ENCODE peak calls at places on chromosomes 12 and 14, in eight cellular contexts. V is A549, I is HCT116, Q is activated B cell treated with CpG ODN at 0.5 μM for 24 hours, M is GM10248, R is AG09309, E is fibroblast of lung, J is H1. U is an unnamed sample.

GRCh38 chr14:99181246-99181645 is 90.8 kb downstream of the BCL11B start:
- DNase-seq in R (no peak), E (no peak), V (no peak), I (no peak), J (no peak), Q (no peak), M (no peak), U (no peak)

GRCh38 chr14:36173161-36173560 is 3.4 kb downstream of the PTCSC3 start:
- DNase-seq in M (no peak), Q (no peak), E (no peak), I (no peak), R (no peak), V (no peak), J (no peak), U (no peak)

GRCh38 chr12:18158774-18159557 is 69.0 kb upstream of the RERGL start:
- DNase-seq in V (peak; percentile 13), Q (no peak), R (no peak), E (peak; percentile 47), J (no peak), M (peak; percentile 3), I (no peak), U (no peak)

GRCh38 chr12:130041983-130042812 is 120.1 kb upstream of the FZD10 start:
- DNase-seq in E (no peak), J (no peak), M (no peak), V (peak; percentile 22), Q (no peak), R (no peak), I (no peak), U (peak; percentile 64)

GRCh38 chr14:104389326-104390220 is 190.0 kb upstream of the C14orf180 start:
- DNase-seq in Q (no peak), V (no peak), E (no peak), J (no peak), M (no peak), I (no peak), R (no peak), U (no peak)

GRCh38 chr12:122499991-122500684 is 594 bp downstream of the ZCCHC8 start:
- DNase-seq in E (peak; percentile 80), J (no peak), Q (no peak), I (peak; percentile 16), R (peak; percentile 16), V (peak; percentile 48), M (peak; percentile 41), U (peak; percentile 66)

GRCh38 chr14:35046751-35047536 is 872 bp downstream of the FAM177A1 start:
- DNase-seq in I (no peak), E (no peak), J (no peak), R (no peak), M (peak; percentile 52), V (peak; percentile 51), Q (no peak), U (no peak)

GRCh38 chr14:53516261-53516774 is 363.2 kb upstream of the DDHD1 start:
- DNase-seq in J (no peak), V (no peak), E (peak; percentile 87), Q (no peak), I (no peak), M (no peak), R (peak; percentile 80), U (no peak)

GRCh38 chr14:92456215-92457017 is 57.2 kb upstream of the RIN3 start:
- DNase-seq in I (peak; percentile 50), V (peak; percentile 53), R (no peak), M (peak; percentile 77), Q (no peak), J (peak; percentile 51), E (peak; percentile 75), U (peak; percentile 83)

GRCh38 chr12:12839886-12840285 is 26.7 kb downstream of the DDX47 start:
- DNase-seq in I (peak; percentile 90), E (peak; percentile 76), Q (no peak), M (no peak), V (peak; percentile 67), R (peak; percentile 57), J (no peak), U (no peak)

GRCh38 chr12:68611094-68611818 is 557 bp downstream of the RAP1B start:
- DNase-seq in E (peak; percentile 78), Q (peak; percentile 51), V (peak; percentile 18), M (peak; percentile 50), I (no peak), R (no peak), J (no peak), U (peak; percentile 80)
- TF ChIP-seq CTCF in E (no peak), Q (no peak), V (no peak), M (no peak), I (no peak), R (no peak), J (no peak), U (no peak)

GRCh38 chr12:98422809-98423208 is 92.6 kb upstream of the TMPO start:
- DNase-seq in J (no peak), Q (no peak), V (no peak), I (no peak), E (no peak), R (no peak), M (no peak), U (no peak)
- TF ChIP-seq CTCF in J (peak; percentile 65), Q (no peak), V (peak; percentile 32), I (peak; percentile 74), E (no peak), R (peak; percentile 38), M (no peak), U (no peak)

GRCh38 chr14:33676135-33676566 is 274.7 kb downstream of the EGLN3 start:
- DNase-seq in J (peak; percentile 36), V (peak; percentile 24), M (no peak), Q (no peak), I (peak; percentile 16), E (peak; percentile 54), R (no peak), U (peak; percentile 49)
- TF ChIP-seq CTCF in J (peak; percentile 73), V (peak; percentile 9), M (no peak), Q (no peak), I (peak; percentile 54), E (peak; percentile 28), R (peak; percentile 56), U (no peak)

GRCh38 chr14:102297436-102298170 is 7.4 kb downstream of the MOK start:
- DNase-seq in J (no peak), M (no peak), Q (no peak), E (no peak), V (no peak), I (no peak), R (no peak), U (no peak)

GRCh38 chr14:102293784-102294183 is 11.2 kb downstream of the MOK start:
- DNase-seq in M (no peak), R (no peak), E (peak; percentile 23), Q (no peak), J (no peak), I (no peak), V (no peak), U (no peak)

GRCh38 chr14:102292446-102292845 is 12.5 kb downstream of the MOK start:
- DNase-seq in R (no peak), I (no peak), E (no peak), V (no peak), M (no peak), Q (no peak), J (no peak), U (no peak)

DNA sequence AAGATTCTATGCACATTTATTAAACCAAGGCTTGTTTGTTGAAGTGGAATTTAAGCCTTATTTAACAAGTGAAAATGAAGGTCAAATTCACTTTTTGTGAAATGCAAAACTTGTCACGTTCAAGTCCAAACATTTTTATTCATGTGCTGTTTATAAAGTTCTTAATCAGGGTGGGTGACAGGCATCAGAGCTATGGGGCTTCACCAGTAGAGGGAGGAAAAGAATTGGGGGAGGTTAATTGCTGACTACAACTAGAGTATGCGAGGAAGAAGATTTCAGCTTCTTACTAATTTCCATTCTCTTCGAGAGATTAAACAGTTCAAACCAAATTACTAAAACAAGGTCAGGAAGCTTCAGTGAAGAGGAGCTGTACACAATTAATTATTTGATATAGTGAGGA is 9.7 kb downstream of the MOK start:
- DNase-seq in Q (no peak), R (no peak), I (no peak), E (peak; percentile 12), J (no peak), M (no peak), V (peak; percentile 51), U (no peak)
- TF ChIP-seq CTCF in Q (no peak), R (peak; percentile 47), I (peak; percentile 47), E (peak; percentile 34), J (peak; percentile 43), M (no peak), V (peak; percentile 28), U (no peak)

DNA sequence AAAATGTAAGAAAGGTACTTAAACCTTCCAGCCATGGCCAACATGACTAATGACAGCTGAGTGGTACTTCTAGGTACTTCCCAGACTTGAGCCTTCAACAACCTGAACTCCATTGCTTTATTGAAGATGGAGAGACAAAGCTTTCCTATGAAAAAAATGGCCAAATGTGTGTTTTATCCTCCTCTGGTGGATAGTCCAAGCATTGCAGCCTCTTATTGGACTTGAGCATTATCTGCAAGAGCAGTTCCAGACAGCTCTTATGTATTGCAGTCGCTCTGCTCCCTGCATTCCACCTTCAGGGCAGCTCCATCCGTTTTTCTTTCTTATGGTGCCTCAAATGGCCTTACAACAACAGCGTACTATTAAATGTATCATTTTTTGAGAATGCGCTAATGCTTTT is 588.2 kb downstream of the NRXN3 start:
- DNase-seq in M (peak; percentile 20), E (peak; percentile 1), V (peak; percentile 14), I (peak; percentile 4), Q (no peak), R (no peak), J (no peak), U (no peak)
- TF ChIP-seq CTCF in M (peak; percentile 17), E (peak; percentile 64), V (peak; percentile 23), I (peak; percentile 48), Q (no peak), R (peak; percentile 30), J (peak; percentile 75), U (peak; percentile 28)

GRCh38 chr12:6493580-6494350 is at the start of gene NCAPD2:
- DNase-seq in E (peak; percentile 93), R (peak; percentile 74), M (peak; percentile 96), J (peak; percentile 86), I (peak; percentile 91), Q (peak; percentile 85), V (peak; percentile 90), U (peak; percentile 97)

GRCh38 chr12:6492838-6493579 is at the start of gene MRPL51:
- DNase-seq in V (peak; percentile 96), R (peak; percentile 66), Q (peak; percentile 96), J (peak; percentile 71), E (peak; percentile 93), M (peak; percentile 94), I (peak; percentile 87), U (peak; percentile 98)

GRCh38 chr12:6494968-6495367 is 1.1 kb downstream of the NCAPD2 start:
- DNase-seq in I (no peak), V (no peak), E (no peak), Q (no peak), R (no peak), M (no peak), J (no peak), U (no peak)

GRCh38 chr12:6489449-6489848 is 3.6 kb downstream of the MRPL51 start:
- DNase-seq in E (no peak), R (no peak), I (no peak), Q (no peak), J (no peak), M (no peak), V (no peak), U (no peak)

GRCh38 chr12:6494351-6494743 is 445 bp downstream of the NCAPD2 start:
- DNase-seq in M (no peak), V (no peak), J (no peak), Q (no peak), E (no peak), R (no peak), I (no peak), U (no peak)
- TF ChIP-seq CTCF in M (no peak), V (no peak), J (no peak), Q (no peak), E (no peak), R (no peak), I (no peak), U (no peak)

U was measured in lower lobe of right lung.